ENCODE peak calls at places on chromosome 10, in seven cellular contexts. One of them, this sample, is unnamed.

GRCh38 chr10:96366508-96366907 is 7.7 kb upstream of the OPALIN start:
- DNase-seq in GM23248: no peak
- DNase-seq in cardiac muscle cell: peak; percentile 18
- DNase-seq in BJ: no peak
- DNase-seq in left ventricle myocardium inferior: no peak
- DNase-seq in cardiac fibroblast: no peak
- DNase-seq in CD4-positive, CD25-positive, alpha-beta regulatory T cell: no peak
- DNase-seq in this sample: peak; percentile 87

GRCh38 chr10:126508535-126509040 is 120.3 kb upstream of the ADAM12 start:
- DNase-seq in BJ: no peak
- DNase-seq in GM23248: peak; percentile 21
- DNase-seq in cardiac muscle cell: no peak
- DNase-seq in cardiac fibroblast: no peak
- DNase-seq in left ventricle myocardium inferior: no peak
- DNase-seq in CD4-positive, CD25-positive, alpha-beta regulatory T cell: no peak
- DNase-seq in this sample: no peak

GRCh38 chr10:12051241-12051640 is 8.6 kb upstream of the UPF2 start:
- DNase-seq in GM23248: no peak
- DNase-seq in BJ: no peak
- DNase-seq in left ventricle myocardium inferior: no peak
- DNase-seq in cardiac fibroblast: no peak
- DNase-seq in cardiac muscle cell: no peak
- DNase-seq in CD4-positive, CD25-positive, alpha-beta regulatory T cell: no peak
- DNase-seq in this sample: no peak

GRCh38 chr10:76034236-76035009 is 603.0 kb downstream of the LRMDA start:
- DNase-seq in cardiac muscle cell: no peak
- DNase-seq in CD4-positive, CD25-positive, alpha-beta regulatory T cell: no peak
- DNase-seq in left ventricle myocardium inferior: no peak
- DNase-seq in cardiac fibroblast: no peak
- DNase-seq in BJ: no peak
- DNase-seq in GM23248: peak; percentile 7
- DNase-seq in this sample: no peak

GRCh38 chr10:84194424-84195043 is at the start of gene CDHR1:
- DNase-seq in GM23248: peak; percentile 50
- DNase-seq in left ventricle myocardium inferior: peak; percentile 46
- DNase-seq in cardiac muscle cell: peak; percentile 9
- DNase-seq in CD4-positive, CD25-positive, alpha-beta regulatory T cell: no peak
- DNase-seq in cardiac fibroblast: peak; percentile 4
- DNase-seq in BJ: no peak
- DNase-seq in this sample: no peak

GRCh38 chr10:82572686-82573226 is 697.8 kb downstream of the NRG3 start:
- DNase-seq in GM23248: no peak
- DNase-seq in BJ: no peak
- DNase-seq in cardiac muscle cell: no peak
- DNase-seq in left ventricle myocardium inferior: no peak
- DNase-seq in CD4-positive, CD25-positive, alpha-beta regulatory T cell: no peak
- DNase-seq in cardiac fibroblast: no peak
- DNase-seq in this sample: no peak

GRCh38 chr10:126094537-126094936 is 198.2 kb downstream of the FANK1 start:
- DNase-seq in cardiac muscle cell: no peak
- DNase-seq in left ventricle myocardium inferior: no peak
- DNase-seq in GM23248: no peak
- DNase-seq in cardiac fibroblast: no peak
- DNase-seq in BJ: no peak
- DNase-seq in CD4-positive, CD25-positive, alpha-beta regulatory T cell: no peak
- DNase-seq in this sample: no peak

GRCh38 chr10:26457088-26457487 is 18.9 kb downstream of the APBB1IP start:
- DNase-seq in CD4-positive, CD25-positive, alpha-beta regulatory T cell: no peak
- DNase-seq in GM23248: no peak
- DNase-seq in cardiac fibroblast: no peak
- DNase-seq in BJ: no peak
- DNase-seq in cardiac muscle cell: no peak
- DNase-seq in left ventricle myocardium inferior: no peak
- DNase-seq in this sample: no peak

GRCh38 chr10:69936091-69936490 is 116.6 kb upstream of the MACROH2A2 start:
- DNase-seq in GM23248: peak; percentile 12
- DNase-seq in left ventricle myocardium inferior: no peak
- DNase-seq in CD4-positive, CD25-positive, alpha-beta regulatory T cell: no peak
- DNase-seq in BJ: no peak
- DNase-seq in cardiac muscle cell: no peak
- DNase-seq in cardiac fibroblast: no peak
- DNase-seq in this sample: no peak

GRCh38 chr10:133528296-133528844 is 1.2 kb downstream of the CYP2E1 start:
- DNase-seq in BJ: no peak
- DNase-seq in cardiac fibroblast: no peak
- DNase-seq in GM23248: peak; percentile 41
- DNase-seq in cardiac muscle cell: peak; percentile 11
- DNase-seq in CD4-positive, CD25-positive, alpha-beta regulatory T cell: no peak
- DNase-seq in left ventricle myocardium inferior: no peak
- DNase-seq in this sample: no peak

GRCh38 chr10:91123246-91123645 is 97.2 kb upstream of the PCGF5 start:
- DNase-seq in cardiac muscle cell: no peak
- DNase-seq in left ventricle myocardium inferior: no peak
- DNase-seq in GM23248: no peak
- DNase-seq in BJ: no peak
- DNase-seq in cardiac fibroblast: no peak
- DNase-seq in CD4-positive, CD25-positive, alpha-beta regulatory T cell: no peak
- DNase-seq in this sample: no peak

GRCh38 chr10:76036410-76036940 is 605.1 kb downstream of the LRMDA start:
- DNase-seq in CD4-positive, CD25-positive, alpha-beta regulatory T cell: peak; percentile 12
- DNase-seq in cardiac fibroblast: peak; percentile 80
- DNase-seq in cardiac muscle cell: peak; percentile 77
- DNase-seq in left ventricle myocardium inferior: peak; percentile 75
- DNase-seq in BJ: no peak
- DNase-seq in GM23248: peak; percentile 77
- DNase-seq in this sample: peak; percentile 59

GRCh38 chr10:42491001-42491592 is 147.3 kb downstream of the ZNF33B start:
- DNase-seq in cardiac muscle cell: no peak
- DNase-seq in BJ: no peak
- DNase-seq in CD4-positive, CD25-positive, alpha-beta regulatory T cell: no peak
- DNase-seq in GM23248: peak; percentile 26
- DNase-seq in cardiac fibroblast: no peak
- DNase-seq in left ventricle myocardium inferior: no peak
- DNase-seq in this sample: no peak

GRCh38 chr10:63711866-63712716 is 190.9 kb downstream of the REEP3 start:
- DNase-seq in BJ: peak; percentile 87
- DNase-seq in GM23248: peak; percentile 99
- DNase-seq in left ventricle myocardium inferior: peak; percentile 93
- DNase-seq in cardiac fibroblast: peak; percentile 97
- DNase-seq in cardiac muscle cell: peak; percentile 95
- DNase-seq in CD4-positive, CD25-positive, alpha-beta regulatory T cell: no peak
- DNase-seq in this sample: peak; percentile 98

GRCh38 chr10:100006241-100006886 is 3.4 kb downstream of the DNMBP start:
- DNase-seq in cardiac muscle cell: peak; percentile 91
- DNase-seq in cardiac fibroblast: peak; percentile 88
- DNase-seq in GM23248: peak; percentile 98
- DNase-seq in BJ: peak; percentile 93
- DNase-seq in left ventricle myocardium inferior: no peak
- DNase-seq in CD4-positive, CD25-positive, alpha-beta regulatory T cell: no peak
- DNase-seq in this sample: peak; percentile 70

GRCh38 chr10:9625266-9625776 is 1392.4 kb upstream of the CELF2 start:
- DNase-seq in cardiac fibroblast: no peak
- DNase-seq in GM23248: no peak
- DNase-seq in CD4-positive, CD25-positive, alpha-beta regulatory T cell: no peak
- DNase-seq in BJ: no peak
- DNase-seq in left ventricle myocardium inferior: no peak
- DNase-seq in cardiac muscle cell: no peak
- DNase-seq in this sample: no peak

GRCh38 chr10:17474595-17474994 is 20.2 kb upstream of the ST8SIA6 start:
- DNase-seq in BJ: no peak
- DNase-seq in left ventricle myocardium inferior: no peak
- DNase-seq in CD4-positive, CD25-positive, alpha-beta regulatory T cell: no peak
- DNase-seq in cardiac fibroblast: peak; percentile 48
- DNase-seq in cardiac muscle cell: peak; percentile 45
- DNase-seq in GM23248: peak; percentile 24
- DNase-seq in this sample: no peak

GRCh38 chr10:103720328-103720963 is 134.9 kb downstream of the SH3PXD2A start:
- DNase-seq in cardiac fibroblast: no peak
- DNase-seq in cardiac muscle cell: no peak
- DNase-seq in BJ: no peak
- DNase-seq in GM23248: no peak
- DNase-seq in CD4-positive, CD25-positive, alpha-beta regulatory T cell: no peak
- DNase-seq in left ventricle myocardium inferior: no peak
- DNase-seq in this sample: no peak

GRCh38 chr10:9709849-9710248 is 1307.8 kb upstream of the CELF2 start:
- DNase-seq in CD4-positive, CD25-positive, alpha-beta regulatory T cell: no peak
- DNase-seq in BJ: no peak
- DNase-seq in left ventricle myocardium inferior: no peak
- DNase-seq in cardiac fibroblast: no peak
- DNase-seq in GM23248: no peak
- DNase-seq in cardiac muscle cell: peak; percentile 5
- DNase-seq in this sample: no peak

GRCh38 chr10:37794305-37794976 is 63.0 kb downstream of the ZNF248 start:
- DNase-seq in left ventricle myocardium inferior: no peak
- DNase-seq in BJ: no peak
- DNase-seq in GM23248: no peak
- DNase-seq in cardiac muscle cell: no peak
- DNase-seq in CD4-positive, CD25-positive, alpha-beta regulatory T cell: no peak
- DNase-seq in cardiac fibroblast: no peak
- DNase-seq in this sample: no peak

GRCh38 chr10:125661942-125662515 is 20.9 kb downstream of the TEX36 start:
- DNase-seq in CD4-positive, CD25-positive, alpha-beta regulatory T cell: no peak
- DNase-seq in GM23248: peak; percentile 96
- DNase-seq in cardiac fibroblast: peak; percentile 47
- DNase-seq in BJ: peak; percentile 90
- DNase-seq in cardiac muscle cell: no peak
- DNase-seq in left ventricle myocardium inferior: no peak
- DNase-seq in this sample: peak; percentile 85

GRCh38 chr10:110446277-110446676 is 51.4 kb upstream of the DUSP5 start:
- DNase-seq in GM23248: no peak
- DNase-seq in CD4-positive, CD25-positive, alpha-beta regulatory T cell: no peak
- DNase-seq in cardiac muscle cell: no peak
- DNase-seq in BJ: no peak
- DNase-seq in left ventricle myocardium inferior: no peak
- DNase-seq in cardiac fibroblast: no peak
- DNase-seq in this sample: no peak

GRCh38 chr10:110447886-110448285 is 49.8 kb upstream of the DUSP5 start:
- DNase-seq in cardiac fibroblast: no peak
- DNase-seq in BJ: no peak
- DNase-seq in left ventricle myocardium inferior: no peak
- DNase-seq in CD4-positive, CD25-positive, alpha-beta regulatory T cell: no peak
- DNase-seq in GM23248: no peak
- DNase-seq in cardiac muscle cell: peak; percentile 23
- DNase-seq in this sample: no peak

GRCh38 chr10:110445871-110446270 is 51.8 kb upstream of the DUSP5 start:
- DNase-seq in cardiac fibroblast: no peak
- DNase-seq in BJ: no peak
- DNase-seq in left ventricle myocardium inferior: no peak
- DNase-seq in cardiac muscle cell: no peak
- DNase-seq in CD4-positive, CD25-positive, alpha-beta regulatory T cell: no peak
- DNase-seq in GM23248: no peak
- DNase-seq in this sample: no peak

GRCh38 chr10:110446954-110447608 is 50.6 kb upstream of the DUSP5 start:
- DNase-seq in cardiac fibroblast: peak; percentile 91
- DNase-seq in GM23248: peak; percentile 92
- DNase-seq in left ventricle myocardium inferior: no peak
- DNase-seq in CD4-positive, CD25-positive, alpha-beta regulatory T cell: no peak
- DNase-seq in cardiac muscle cell: peak; percentile 94
- DNase-seq in BJ: peak; percentile 49
- DNase-seq in this sample: peak; percentile 93

DNA sequence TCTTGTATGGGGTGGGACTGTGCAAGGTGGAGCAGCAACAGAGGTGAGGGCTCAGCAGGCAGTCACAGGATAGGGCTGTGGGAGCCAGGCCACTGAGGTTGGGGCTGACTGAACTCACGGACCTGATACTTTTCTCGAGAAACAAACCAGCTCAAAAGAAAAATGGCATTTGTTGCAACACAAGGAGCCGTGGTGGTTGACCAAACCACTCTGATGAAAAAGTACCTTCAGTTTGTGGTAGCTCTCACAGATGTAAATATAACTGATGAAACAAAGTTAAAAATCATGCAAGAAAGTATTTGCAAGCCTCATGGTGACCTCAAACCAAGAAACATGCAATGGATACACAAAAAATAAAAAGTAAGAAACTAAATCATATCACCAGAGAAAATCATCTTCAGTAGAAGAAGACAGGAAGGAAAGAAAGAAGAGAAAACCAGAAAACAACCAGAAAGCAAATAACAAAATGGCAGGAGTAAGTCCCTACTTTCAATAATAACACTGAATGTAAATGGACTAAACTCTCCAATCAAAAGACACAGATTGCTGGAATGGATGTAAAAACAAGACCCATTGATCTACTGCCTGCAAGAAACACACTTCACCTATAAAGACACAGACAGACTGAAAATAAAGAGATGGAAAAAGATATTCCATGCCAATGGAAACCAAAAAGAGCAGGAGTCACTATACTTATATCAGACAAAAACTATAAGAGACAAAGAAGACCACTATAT is 48.9 kb upstream of the DUSP5 start:
- DNase-seq in CD4-positive, CD25-positive, alpha-beta regulatory T cell: no peak
- DNase-seq in cardiac fibroblast: no peak
- DNase-seq in cardiac muscle cell: no peak
- DNase-seq in left ventricle myocardium inferior: no peak
- DNase-seq in GM23248: no peak
- DNase-seq in BJ: no peak
- DNase-seq in this sample: no peak
- H3K4me3 ChIP-seq in CD4-positive, CD25-positive, alpha-beta regulatory T cell: no peak overlapping the region
- H3K4me3 ChIP-seq in cardiac fibroblast: no peak overlapping the region
- H3K4me3 ChIP-seq in cardiac muscle cell: no peak overlapping the region
- H3K4me3 ChIP-seq in left ventricle myocardium inferior: no peak overlapping the region
- H3K4me3 ChIP-seq in GM23248: no peak overlapping the region
- H3K4me3 ChIP-seq in BJ: no peak overlapping the region
- H3K4me3 ChIP-seq in this sample: no peak overlapping the region

DNA sequence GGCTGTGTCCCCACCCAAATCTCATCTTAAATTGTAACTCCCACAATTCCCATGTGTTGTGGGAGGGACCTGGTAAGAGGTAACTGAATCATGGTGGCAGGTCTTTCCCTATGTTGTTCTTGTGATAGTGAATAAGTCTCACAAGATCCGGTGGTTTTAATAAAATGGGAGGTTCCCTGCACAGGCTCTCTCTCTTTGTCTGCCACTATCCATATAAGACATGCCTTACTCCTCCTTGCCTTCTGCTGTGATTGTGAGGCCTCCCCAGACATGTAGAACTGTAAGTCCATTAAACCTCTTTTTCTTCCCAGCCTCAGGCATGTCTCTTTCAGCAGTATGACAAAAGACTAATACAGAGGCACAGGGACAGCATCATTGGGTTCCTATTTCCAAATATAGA is 381.2 kb downstream of the SFMBT2 start:
- DNase-seq in cardiac muscle cell: no peak
- DNase-seq in GM23248: no peak
- DNase-seq in cardiac fibroblast: no peak
- DNase-seq in left ventricle myocardium inferior: no peak
- DNase-seq in CD4-positive, CD25-positive, alpha-beta regulatory T cell: no peak
- DNase-seq in BJ: no peak
- DNase-seq in this sample: no peak
- H3K4me3 ChIP-seq in cardiac muscle cell: no peak overlapping the region
- H3K4me3 ChIP-seq in GM23248: no peak overlapping the region
- H3K4me3 ChIP-seq in cardiac fibroblast: no peak overlapping the region
- H3K4me3 ChIP-seq in left ventricle myocardium inferior: no peak overlapping the region
- H3K4me3 ChIP-seq in CD4-positive, CD25-positive, alpha-beta regulatory T cell: no peak overlapping the region
- H3K4me3 ChIP-seq in BJ: no peak overlapping the region
- H3K4me3 ChIP-seq in this sample: no peak overlapping the region

GRCh38 chr10:68301301-68301700 is 30.6 kb upstream of the HNRNPH3 start:
- DNase-seq in left ventricle myocardium inferior: no peak
- DNase-seq in cardiac muscle cell: no peak
- DNase-seq in BJ: no peak
- DNase-seq in CD4-positive, CD25-positive, alpha-beta regulatory T cell: no peak
- DNase-seq in cardiac fibroblast: no peak
- DNase-seq in GM23248: no peak
- DNase-seq in this sample: no peak
- H3K4me3 ChIP-seq in left ventricle myocardium inferior: no peak overlapping the region
- H3K4me3 ChIP-seq in cardiac muscle cell: no peak overlapping the region
- H3K4me3 ChIP-seq in BJ: no peak overlapping the region
- H3K4me3 ChIP-seq in CD4-positive, CD25-positive, alpha-beta regulatory T cell: no peak overlapping the region
- H3K4me3 ChIP-seq in cardiac fibroblast: no peak overlapping the region
- H3K4me3 ChIP-seq in GM23248: no peak overlapping the region
- H3K4me3 ChIP-seq in this sample: no peak overlapping the region

GRCh38 chr10:77387247-77387646 is 250.4 kb downstream of the KCNMA1 start:
- DNase-seq in BJ: no peak
- DNase-seq in GM23248: no peak
- DNase-seq in cardiac muscle cell: no peak
- DNase-seq in cardiac fibroblast: no peak
- DNase-seq in left ventricle myocardium inferior: no peak
- DNase-seq in CD4-positive, CD25-positive, alpha-beta regulatory T cell: no peak
- DNase-seq in this sample: no peak
- H3K4me3 ChIP-seq in BJ: no peak overlapping the region
- H3K4me3 ChIP-seq in GM23248: peak overlapping the region; percentile 44
- H3K4me3 ChIP-seq in cardiac muscle cell: no peak overlapping the region
- H3K4me3 ChIP-seq in cardiac fibroblast: no peak overlapping the region
- H3K4me3 ChIP-seq in left ventricle myocardium inferior: no peak overlapping the region
- H3K4me3 ChIP-seq in CD4-positive, CD25-positive, alpha-beta regulatory T cell: no peak overlapping the region
- H3K4me3 ChIP-seq in this sample: no peak overlapping the region